ENCODE peak calls at places on chromosomes 3 and 15, in four cellular contexts. L, V, Y and T are unnamed samples.

GRCh38 chr3:175869398-175869797 is 1010.3 kb downstream of the NAALADL2 start:
- DNase-seq in L (no peak), V (no peak), Y (no peak), T (no peak)

GRCh38 chr3:189766416-189766815 is 135.2 kb downstream of the TP63 start:
- DNase-seq in V (no peak), L (no peak), Y (no peak), T (peak; percentile 68)

GRCh38 chr3:33211444-33211843 is 7.2 kb downstream of the SUSD5 start:
- DNase-seq in L (peak; percentile 96), V (no peak), Y (no peak), T (no peak)

GRCh38 chr3:12442654-12443501 is 41.4 kb upstream of the TSEN2 start:
- DNase-seq in V (no peak), Y (no peak), L (no peak), T (no peak)

GRCh38 chr15:60901647-60902046 is 327.5 kb downstream of the RORA start:
- DNase-seq in V (no peak), Y (no peak), L (no peak), T (no peak)

GRCh38 chr15:96252148-96252547 is 78.4 kb upstream of the NR2F2 start:
- DNase-seq in Y (no peak), V (no peak), L (no peak), T (peak; percentile 78)

GRCh38 chr3:8629151-8630021 is 15.2 kb downstream of the SSUH2 start:
- DNase-seq in V (no peak), Y (peak; percentile 87), L (peak; percentile 45), T (peak; percentile 21)

GRCh38 chr3:186517218-186517617 is 27.0 kb downstream of the CRYGS start:
- DNase-seq in Y (no peak), L (no peak), V (no peak), T (no peak)

GRCh38 chr3:99960123-99960878 is 142.6 kb downstream of the CMSS1 start:
- DNase-seq in V (no peak), L (no peak), Y (no peak), T (no peak)

GRCh38 chr3:12938258-12938711 is 96.9 kb upstream of the RPL32 start:
- DNase-seq in V (no peak), Y (no peak), L (no peak), T (no peak)

GRCh38 chr15:75955720-75956119 is 52.0 kb downstream of the FBXO22 start:
- DNase-seq in Y (no peak), V (no peak), L (no peak), T (no peak)

GRCh38 chr3:161372321-161373260 is 1.3 kb upstream of the SPTSSB start:
- DNase-seq in Y (peak; percentile 63), V (no peak), L (peak; percentile 27), T (peak; percentile 64)

GRCh38 chr3:171935261-171936123 is 92.3 kb downstream of the TMEM212 start:
- DNase-seq in V (no peak), Y (no peak), L (no peak), T (peak; percentile 30)

GRCh38 chr3:169150874-169151273 is 512.6 kb downstream of the MECOM start:
- DNase-seq in V (no peak), Y (no peak), L (no peak), T (no peak)

GRCh38 chr3:169150343-169150742 is 513.2 kb downstream of the MECOM start:
- DNase-seq in V (no peak), L (peak; percentile 71), Y (no peak), T (no peak)

GRCh38 chr3:169148448-169149348 is 514.8 kb downstream of the MECOM start:
- DNase-seq in L (peak; percentile 90), V (no peak), Y (no peak), T (no peak)

GRCh38 chr3:169147246-169148008 is 516.1 kb downstream of the MECOM start:
- DNase-seq in Y (peak; percentile 68), V (no peak), L (peak; percentile 89), T (peak; percentile 58)

DNA sequence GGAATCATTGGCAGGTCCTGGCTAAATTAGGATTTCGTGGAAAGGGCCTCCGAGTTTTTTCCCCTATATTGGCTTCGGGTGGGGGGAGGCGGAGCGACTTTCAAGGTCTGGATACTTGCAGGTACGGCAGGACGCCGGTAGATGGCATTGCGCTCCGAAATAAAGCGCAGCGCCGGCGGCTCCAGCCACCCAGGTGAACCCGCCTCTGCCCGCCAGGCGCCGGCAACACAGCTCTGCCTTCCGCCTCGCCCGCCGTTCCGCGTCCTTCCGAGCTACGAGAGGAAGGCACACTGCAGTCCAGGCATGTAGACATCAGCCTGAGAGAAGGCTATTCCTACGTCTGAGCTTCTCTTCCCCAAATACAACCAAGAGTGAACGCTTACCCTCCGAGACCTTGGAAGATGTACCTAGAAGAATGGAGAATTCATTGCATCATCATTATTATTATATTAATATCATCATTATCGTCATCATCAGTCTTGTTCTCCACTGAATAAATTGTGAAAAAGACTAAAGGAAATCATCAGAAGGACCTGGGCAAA is 514.1 kb downstream of the MECOM start:
- DNase-seq in L (peak; percentile 93), V (peak; percentile 82), Y (peak; percentile 94), T (peak; percentile 89)
- H3K4me3 ChIP-seq in L (peak overlapping the region; percentile 60), V (peak overlapping the region; percentile 27), Y (peak overlapping the region; percentile 67), T (peak overlapping the region; percentile 29)

GRCh38 chr15:77907824-77908751 is 169.4 kb downstream of the TBC1D2B start:
- DNase-seq in Y (peak; percentile 68), L (no peak), V (peak; percentile 77), T (peak; percentile 82)
- TF ChIP-seq CTCF in Y (peak; percentile 39), L (peak; percentile 54), V (peak; percentile 77), T (peak; percentile 74)

GRCh38 chr3:46062679-46063078 is 35.4 kb upstream of the XCR1 start:
- DNase-seq in Y (no peak), V (no peak), L (no peak), T (no peak)
- H3K9me3 ChIP-seq in Y (no peaks in the 10 kb centered on the region), V (no peaks in the 10 kb centered on the region), L (no peaks in the 10 kb centered on the region), T (no peaks in the 10 kb centered on the region)

GRCh38 chr3:4981160-4981687 is 2.0 kb downstream of the BHLHE40 start:
- DNase-seq in L (peak; percentile 52), Y (no peak), V (no peak), T (no peak)

GRCh38 chr3:4980229-4981159 is 1.3 kb downstream of the BHLHE40 start:
- DNase-seq in L (peak; percentile 93), V (peak; percentile 67), Y (peak; percentile 94), T (peak; percentile 89)

GRCh38 chr3:4982773-4983738 is 3.8 kb downstream of the BHLHE40 start:
- DNase-seq in Y (no peak), L (peak; percentile 17), V (no peak), T (no peak)

GRCh38 chr3:4983739-4984510 is 4.7 kb downstream of the BHLHE40 start:
- DNase-seq in L (peak; percentile 76), Y (no peak), V (peak; percentile 62), T (no peak)

DNA sequence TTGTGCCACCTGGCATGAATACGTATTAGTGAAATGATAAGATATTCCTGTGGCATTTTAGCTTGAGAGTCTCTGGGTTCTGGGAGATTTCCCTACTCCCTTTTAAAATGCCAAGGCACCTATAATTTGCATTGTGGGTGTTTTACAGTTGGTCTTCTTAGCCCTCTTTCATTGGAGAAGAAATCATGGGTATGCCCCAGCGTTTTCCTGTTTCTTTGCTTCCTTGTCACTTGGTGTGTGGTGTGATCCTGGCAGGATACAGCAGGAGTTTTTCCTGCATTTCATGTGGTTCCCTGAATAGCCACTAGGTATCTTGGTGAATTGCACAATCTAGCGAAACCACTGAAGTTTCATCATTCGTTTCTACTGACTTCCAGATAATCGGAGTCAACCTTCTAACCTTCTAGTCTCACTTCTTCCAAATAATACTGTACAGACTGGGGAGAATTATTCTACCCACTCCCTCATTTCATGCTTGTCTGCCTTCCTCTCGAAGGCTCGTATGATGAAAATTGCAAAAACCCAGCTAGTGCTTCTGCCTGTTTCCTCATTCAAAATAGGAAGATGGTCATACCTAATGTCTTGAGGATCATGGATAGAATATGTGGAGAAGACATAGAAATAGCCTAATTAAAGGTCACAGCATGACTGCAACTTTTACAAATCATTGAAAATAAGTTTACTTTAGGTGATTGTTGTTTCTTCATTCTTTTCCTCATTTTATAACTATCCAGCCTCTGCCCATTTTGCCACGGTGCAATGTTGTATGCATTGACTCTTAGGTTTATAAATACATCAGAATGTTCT is 2.7 kb downstream of the BHLHE40 start:
- DNase-seq in Y (no peak), L (peak; percentile 72), V (no peak), T (peak; percentile 59)
- H3K4me3 ChIP-seq in Y (peak overlapping the region; percentile 98), L (peak overlapping the region; percentile 79), V (no peak overlapping the region), T (peak overlapping the region; percentile 5)

GRCh38 chr3:46909535-46910161 is 32.1 kb downstream of the PTH1R start:
- DNase-seq in Y (peak; percentile 89), V (peak; percentile 85), L (peak; percentile 81), T (peak; percentile 88)

GRCh38 chr3:46907271-46907670 is 29.8 kb downstream of the PTH1R start:
- DNase-seq in V (no peak), L (no peak), Y (peak; percentile 48), T (no peak)

GRCh38 chr3:46907960-46908293 is 30.4 kb downstream of the PTH1R start:
- DNase-seq in L (no peak), V (no peak), Y (no peak), T (no peak)

GRCh38 chr3:46908986-46909534 is 31.5 kb downstream of the PTH1R start:
- DNase-seq in V (no peak), Y (no peak), L (no peak), T (no peak)

DNA sequence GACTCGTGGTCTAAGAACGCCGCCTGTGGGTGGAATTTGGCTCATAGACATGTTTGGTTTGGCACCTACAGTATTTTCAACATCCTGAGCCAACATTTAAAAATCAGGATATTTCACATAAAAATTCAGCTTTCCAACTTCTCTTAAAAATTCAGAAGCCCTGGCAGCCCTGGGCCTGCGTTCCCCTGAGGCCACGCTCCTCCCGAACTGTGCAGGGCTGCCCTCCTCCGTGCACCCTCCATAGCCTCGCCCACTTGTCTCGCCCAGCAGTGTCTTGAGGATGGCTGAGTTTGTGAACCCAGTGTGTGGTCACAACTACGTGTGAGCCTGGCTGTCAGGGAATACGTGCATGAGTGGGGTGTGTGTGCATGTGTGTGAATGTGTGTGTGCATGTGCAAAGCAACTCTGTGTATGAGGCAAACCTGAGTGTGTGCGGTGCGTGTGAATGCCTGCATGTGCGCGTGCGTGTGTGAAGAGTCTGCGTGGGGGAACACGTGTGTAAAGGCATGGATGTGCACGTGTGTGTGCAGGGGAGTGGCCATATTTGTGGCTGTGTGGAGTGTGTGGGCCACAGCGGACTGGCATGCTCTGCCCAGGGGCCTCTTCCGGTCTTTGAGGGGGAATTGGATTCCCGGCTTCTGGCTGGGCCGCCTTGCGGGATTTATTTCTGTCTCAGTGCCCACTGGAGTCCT is 30.9 kb downstream of the PTH1R start:
- DNase-seq in V (no peak), L (peak; percentile 84), Y (peak; percentile 64), T (no peak)
- TF ChIP-seq CTCF in V (no peak), L (no peak), Y (peak; percentile 24), T (no peak)

GRCh38 chr3:126084667-126085180 is 800 bp upstream of the SLC41A3 start:
- DNase-seq in L (no peak), V (no peak), Y (no peak), T (no peak)

GRCh38 chr3:126085841-126086240 is 1.9 kb upstream of the SLC41A3 start:
- DNase-seq in Y (no peak), V (no peak), L (no peak), T (no peak)

GRCh38 chr3:126083913-126084514 is at the start of gene SLC41A3:
- DNase-seq in Y (peak; percentile 97), L (peak; percentile 74), V (peak; percentile 90), T (peak; percentile 94)

GRCh38 chr3:126085276-126085675 is 1.4 kb upstream of the SLC41A3 start:
- DNase-seq in Y (no peak), L (no peak), V (no peak), T (no peak)

GRCh38 chr3:126087552-126088175 is 3.7 kb upstream of the SLC41A3 start:
- DNase-seq in L (no peak), Y (no peak), V (peak; percentile 52), T (no peak)
- H3K9me3 ChIP-seq in L (no peaks in the 10 kb centered on the region), Y (no peaks in the 10 kb centered on the region), V (peaks cover 32% of the 10 kb centered on the region), T (peaks cover 27% of the 10 kb centered on the region)

GRCh38 chr15:39976291-39977274 is 42.7 kb downstream of the EIF2AK4 start:
- DNase-seq in Y (peak; percentile 71), V (peak; percentile 79), L (peak; percentile 70), T (peak; percentile 75)
- H3K4me3 ChIP-seq in Y (peak overlapping the region; percentile 53), V (peak overlapping the region; percentile 66), L (peak overlapping the region; percentile 56), T (peak overlapping the region; percentile 74)